ENCODE peak calls at places on chromosomes 12 and 14, in six cellular contexts. S is PC-9; X is heart right ventricle; A is CD8-positive, alpha-beta memory T cell; F is OCI-LY7; D is aorta. U is an unnamed sample.

GRCh38 chr12:103768467-103769123 is 72.4 kb downstream of the NT5DC3 start:
- DNase-seq in S (no peak), X (no peak), F (no peak), D (no peak), A (no peak), U (no peak)

GRCh38 chr12:68985174-68985573 is 52.2 kb upstream of the CPM start:
- DNase-seq in X (no peak), A (no peak), D (no peak), S (no peak), F (no peak), U (no peak)

GRCh38 chr12:123150273-123150803 is 552 bp downstream of the PITPNM2 start:
- DNase-seq in S (no peak), A (peak; percentile 48), X (peak; percentile 63), F (no peak), D (peak; percentile 87), U (no peak)

GRCh38 chr14:97851438-97851995 is 1054.3 kb downstream of the VRK1 start:
- DNase-seq in X (no peak), A (no peak), D (no peak), F (no peak), S (no peak), U (no peak)

GRCh38 chr14:59483360-59483759 is 848 bp downstream of the L3HYPDH start:
- DNase-seq in D (peak; percentile 73), X (no peak), A (no peak), F (no peak), S (peak; percentile 35), U (peak; percentile 65)

GRCh38 chr14:101962503-101962874 is 1.9 kb upstream of the DYNC1H1 start:
- DNase-seq in X (peak; percentile 68), F (no peak), S (peak; percentile 68), D (no peak), A (no peak), U (peak; percentile 68)

GRCh38 chr14:34981743-34982420 is 910 bp upstream of the SRP54 start:
- DNase-seq in A (peak; percentile 59), D (no peak), S (peak; percentile 45), X (no peak), F (peak; percentile 65), U (no peak)

GRCh38 chr14:67436006-67436866 is 24.3 kb upstream of the PLEK2 start:
- DNase-seq in S (no peak), D (no peak), F (no peak), A (no peak), X (no peak), U (no peak)

GRCh38 chr14:24430682-24431568 is 1.2 kb downstream of the KHNYN start:
- DNase-seq in D (peak; percentile 80), A (peak; percentile 77), X (peak; percentile 52), S (no peak), F (peak; percentile 63), U (peak; percentile 8)

GRCh38 chr12:109958374-109958773 is 37.8 kb downstream of the GIT2 start:
- DNase-seq in X (no peak), S (no peak), F (no peak), A (no peak), D (no peak), U (no peak)

GRCh38 chr12:122730215-122731014 is at the start of gene HCAR1:
- DNase-seq in X (no peak), S (peak; percentile 58), F (no peak), A (no peak), D (no peak), U (no peak)

GRCh38 chr14:99850705-99851104 is 57.5 kb downstream of the EML1 start:
- DNase-seq in X (no peak), S (no peak), A (no peak), F (no peak), D (no peak), U (no peak)

GRCh38 chr14:75832621-75833297 is 149.0 kb downstream of the TGFB3 start:
- DNase-seq in A (no peak), S (no peak), X (no peak), D (no peak), F (no peak), U (no peak)

GRCh38 chr12:124663206-124663605 is 95.8 kb upstream of the NCOR2 start:
- DNase-seq in X (no peak), S (no peak), F (no peak), D (no peak), A (no peak), U (no peak)

GRCh38 chr12:84764006-84764405 is 148.6 kb downstream of the SLC6A15 start:
- DNase-seq in D (no peak), S (no peak), A (no peak), F (no peak), X (no peak), U (no peak)

GRCh38 chr12:65765436-65765813 is 58.9 kb upstream of the HMGA2 start:
- DNase-seq in X (no peak), F (no peak), D (no peak), A (no peak), S (no peak), U (no peak)

GRCh38 chr14:47606601-47607000 is 68.8 kb downstream of the MDGA2 start:
- DNase-seq in S (no peak), X (no peak), F (no peak), A (no peak), D (no peak), U (no peak)

GRCh38 chr12:65536876-65537661 is 258.6 kb downstream of the MSRB3 start:
- DNase-seq in D (peak; percentile 83), X (no peak), F (no peak), A (no peak), S (peak; percentile 60), U (peak; percentile 98)

GRCh38 chr12:127680516-127680915 is 586.5 kb upstream of the TMEM132C start:
- DNase-seq in F (no peak), A (no peak), X (no peak), D (no peak), S (no peak), U (no peak)

GRCh38 chr14:61860294-61860918 is 98.2 kb downstream of the SNAPC1 start:
- DNase-seq in X (no peak), S (no peak), A (peak; percentile 64), D (no peak), F (peak; percentile 66), U (peak; percentile 21)

GRCh38 chr14:81392052-81392451 is 8.1 kb downstream of the STON2 start:
- DNase-seq in A (no peak), F (no peak), S (no peak), X (no peak), D (no peak), U (no peak)

GRCh38 chr12:11727133-11727664 is 77.7 kb downstream of the ETV6 start:
- DNase-seq in X (no peak), D (no peak), S (no peak), A (no peak), F (peak; percentile 84), U (peak; percentile 53)

GRCh38 chr12:99436584-99436983 is 211.0 kb upstream of the GARIN6 start:
- DNase-seq in D (no peak), X (no peak), F (no peak), S (no peak), A (no peak), U (no peak)

GRCh38 chr12:4506870-4507269 is 31.8 kb upstream of the RAD51AP1 start:
- DNase-seq in A (no peak), S (no peak), X (no peak), F (peak; percentile 22), D (no peak), U (peak; percentile 47)

GRCh38 chr12:6323340-6323994 is 13.0 kb downstream of the PLEKHG6 start:
- DNase-seq in A (peak; percentile 67), S (peak; percentile 88), D (no peak), X (no peak), F (peak; percentile 77), U (peak; percentile 89)

GRCh38 chr12:76765598-76765997 is 1.7 kb downstream of the ZDHHC17 start:
- DNase-seq in X (no peak), S (no peak), F (no peak), A (no peak), D (no peak), U (no peak)
- H3K4me3 ChIP-seq in X (peak overlapping the region; percentile 94), S (peak overlapping the region; percentile 99), F (peak overlapping the region; percentile 94), A (no peak overlapping the region), D (no peak overlapping the region), U (no peak overlapping the region)

DNA sequence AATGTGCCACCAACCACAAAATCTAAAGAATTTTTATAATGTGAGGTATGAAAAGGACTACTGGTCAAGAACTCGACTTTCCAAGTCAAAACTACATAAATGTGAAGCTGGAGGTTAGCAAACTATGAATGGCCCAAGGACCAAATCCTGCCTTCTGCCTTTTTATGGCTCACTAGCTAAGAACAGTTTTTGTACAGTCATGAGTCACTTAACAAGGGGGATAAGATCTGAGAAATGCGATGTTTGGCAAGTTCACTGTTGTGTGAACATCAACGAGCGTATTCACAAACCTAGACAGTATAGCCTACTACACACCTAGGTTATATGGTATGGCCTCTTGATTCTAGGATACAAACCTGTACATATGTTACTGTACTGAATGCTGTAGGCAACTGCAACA is 28.2 kb downstream of the FERMT2 start:
- DNase-seq in X (no peak), F (no peak), D (no peak), A (no peak), S (no peak), U (no peak)
- H3K27ac ChIP-seq in X (no peak overlapping the region), F (no peak overlapping the region), D (no peak overlapping the region), A (no peak overlapping the region), S (no peak overlapping the region), U (no peak overlapping the region)

DNA sequence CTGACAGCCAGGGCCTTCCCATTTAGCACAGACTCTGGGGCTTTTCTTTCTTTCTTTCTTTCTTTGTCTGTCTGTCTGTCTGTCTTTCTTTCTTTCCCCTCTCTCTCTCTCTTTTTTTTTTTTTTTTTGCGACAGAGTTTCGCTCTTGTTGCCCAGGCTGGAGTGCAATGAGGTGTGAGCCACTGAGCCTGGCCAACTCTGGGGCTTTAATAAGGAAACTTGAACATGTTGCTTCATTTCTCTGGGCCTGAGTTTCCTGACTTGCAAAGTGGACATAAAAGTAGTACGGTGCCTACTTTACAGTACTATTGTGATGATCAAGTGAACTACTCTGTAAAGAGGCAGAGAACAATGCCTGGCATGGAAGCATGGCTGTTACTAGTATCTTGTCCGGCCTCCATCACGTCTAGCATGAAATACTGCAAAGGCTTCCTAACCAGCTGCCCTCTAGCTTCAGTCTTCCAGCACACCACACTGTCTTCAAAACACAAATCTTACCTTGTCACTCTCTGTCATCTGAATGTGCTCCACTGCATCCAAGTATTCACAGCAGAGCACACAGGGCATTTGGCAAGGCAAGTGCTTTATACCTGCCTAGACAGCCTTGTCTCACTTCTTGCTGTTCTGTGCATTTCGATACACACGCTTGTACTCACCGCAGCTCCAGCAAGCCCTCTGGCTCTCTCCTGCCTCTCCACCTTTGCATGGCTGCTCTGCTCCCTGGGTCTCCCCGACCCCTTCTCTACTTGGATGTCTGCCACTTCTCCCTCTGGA is 96.7 kb downstream of the IRF2BPL start:
- DNase-seq in X (no peak), S (no peak), D (no peak), A (no peak), F (no peak), U (no peak)
- H3K4me1 ChIP-seq in X (peaks cover 7% of the 10 kb centered on the region), S (no peaks in the 10 kb centered on the region), D (no peaks in the 10 kb centered on the region), A (peaks cover 51% of the 10 kb centered on the region), F (no peaks in the 10 kb centered on the region), U (peaks cover 16% of the 10 kb centered on the region)

DNA sequence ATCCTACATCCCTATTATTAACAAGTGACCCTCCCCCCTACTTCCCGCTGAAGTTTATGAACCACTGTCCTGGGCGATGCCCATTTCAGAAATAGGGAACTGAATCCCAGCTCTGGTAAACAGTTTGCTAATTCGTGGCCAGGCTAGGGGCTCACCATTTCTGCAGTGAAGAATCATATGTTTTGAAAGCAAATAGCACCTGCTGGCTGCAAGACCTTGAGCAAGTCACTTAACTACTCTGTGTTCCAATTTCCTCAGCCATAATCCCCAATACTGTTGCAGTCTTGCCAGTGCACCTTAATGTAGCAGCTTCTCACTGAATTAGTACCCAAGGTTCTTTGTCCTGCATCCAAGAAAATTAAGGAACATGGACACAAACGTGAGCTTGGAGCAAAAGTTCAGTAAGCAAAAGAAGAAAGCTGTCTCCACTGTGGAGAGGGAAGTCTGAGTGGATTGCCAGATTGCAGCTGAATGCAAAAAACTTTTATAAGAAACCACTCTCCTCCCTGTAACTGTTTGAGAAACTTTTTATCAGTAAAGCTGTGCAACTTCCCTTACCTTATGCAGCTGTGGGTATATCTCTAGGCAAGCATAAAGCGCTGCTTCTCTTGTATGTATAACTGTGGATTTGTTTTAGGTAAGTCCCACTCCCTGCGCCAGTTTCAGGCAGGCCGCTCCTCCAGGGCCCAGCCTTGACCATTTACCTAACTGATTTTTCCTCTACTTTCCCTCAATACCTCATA is 824 bp downstream of the OAS1 start:
- DNase-seq in A (no peak), D (no peak), F (peak; percentile 82), S (no peak), X (no peak), U (no peak)
- H3K4me3 ChIP-seq in A (peak overlapping the region; percentile 91), D (no peak overlapping the region), F (peak overlapping the region; percentile 71), S (peak overlapping the region; percentile 48), X (peak overlapping the region; percentile 59), U (no peak overlapping the region)